ENCODE peak calls at places on chromosomes 11 and 22, in five cellular contexts. I is GM10248; Z is iris pigment epithelial cell; D is activated naive CD8-positive, alpha-beta T cell treated with anti-CD3 and anti-CD28 coated beads, Interleukin-2, amount 50 U/mL, for 16 hours; K is activated CD4-positive, alpha-beta T cell treated with anti-CD3 and anti-CD28 coated beads, Interleukin-2, amount 10 ng/mL, durations not matched to agents 7 days and 5 days. W is an unnamed sample.

GRCh38 chr22:29004647-29005371 is 56.8 kb downstream of the C22orf31 start:
- DNase-seq in I (no peak), Z (peak), D (no peak), K (no peak), W (no peak)

GRCh38 chr22:20869234-20869633 is 10.4 kb downstream of the SNAP29 start:
- DNase-seq in I (no peak), Z (no peak), D (no peak), K (no peak), W (no peak)

GRCh38 chr11:71198141-71198822 is 54.1 kb downstream of the SHANK2 start:
- DNase-seq in I (no peak), Z (no peak), D (no peak), K (no peak), W (no peak)

GRCh38 chr22:46758867-46759290 is 3.6 kb upstream of the TBC1D22A start:
- DNase-seq in I (peak), Z (peak), D (no peak), K (peak), W (peak)

GRCh38 chr11:8321876-8322275 is 58.2 kb upstream of the LMO1 start:
- DNase-seq in I (no peak), Z (no peak), D (no peak), K (no peak), W (no peak)

GRCh38 chr22:17891427-17892167 is 117.3 kb upstream of the BID start:
- DNase-seq in I (peak), Z (no peak), D (no peak), K (no peak), W (peak)

GRCh38 chr22:20174785-20175596 is 24.1 kb upstream of the CCDC188 start:
- DNase-seq in I (no peak), Z (peak), D (no peak), K (no peak), W (no peak)

GRCh38 chr22:42991010-42991651 is 23.8 kb downstream of the PACSIN2 start:
- DNase-seq in I (no peak), Z (peak), D (no peak), K (no peak), W (peak)

GRCh38 chr11:106331163-106331562 is 253.7 kb downstream of the AASDHPPT start:
- DNase-seq in I (no peak), Z (no peak), D (no peak), K (no peak), W (no peak)

GRCh38 chr11:43574949-43575915 is 105.3 kb upstream of the HSD17B12 start:
- DNase-seq in I (no peak), Z (peak), D (no peak), K (no peak), W (peak)

GRCh38 chr22:27032121-27032761 is 374.9 kb downstream of the MIAT start:
- DNase-seq in I (no peak), Z (no peak), D (no peak), K (no peak), W (no peak)

GRCh38 chr22:30206964-30207363 is 39.6 kb downstream of the LIF start:
- DNase-seq in I (no peak), Z (peak), D (no peak), K (no peak), W (no peak)

W was measured in GM20000.